ENCODE peak calls at places on chromosome 15, in six cellular contexts. Y is tibial artery, K is PC-3, E is heart right ventricle, O is brain microvascular endothelial cell, P is IMR-90. F is an unnamed sample.

GRCh38 chr15:94154255-94154654 is 77.1 kb upstream of the MCTP2 start:
- DNase-seq in P (no peak), O (no peak), K (no peak), Y (no peak), E (no peak), F (no peak)

GRCh38 chr15:72236381-72237285 is 5.6 kb upstream of the PKM start:
- DNase-seq in O (no peak), Y (no peak), E (no peak), K (no peak), P (peak), F (no peak)

GRCh38 chr15:35054380-35054779 is 30.7 kb downstream of the NANOGP8 start:
- DNase-seq in O (no peak), E (no peak), Y (no peak), P (no peak), K (no peak), F (no peak)

GRCh38 chr15:85788796-85789495 is 5.8 kb downstream of the KLHL25 start:
- DNase-seq in O (no peak), E (no peak), K (peak), Y (no peak), P (no peak), F (no peak)

GRCh38 chr15:101011582-101011981 is 92.4 kb downstream of the LRRK1 start:
- DNase-seq in E (no peak), K (no peak), Y (no peak), P (no peak), O (no peak), F (no peak)

GRCh38 chr15:92425578-92426225 is 32.0 kb downstream of the ST8SIA2 start:
- DNase-seq in Y (no peak), K (no peak), P (no peak), E (no peak), O (no peak), F (no peak)

GRCh38 chr15:99143655-99144610 is 39.1 kb downstream of the SYNM start:
- DNase-seq in E (no peak), Y (peak), P (peak), O (no peak), K (no peak), F (no peak)

GRCh38 chr15:33226559-33227181 is 32.2 kb upstream of the FMN1 start:
- DNase-seq in E (peak), Y (peak), K (peak), O (peak), P (no peak), F (no peak)

GRCh38 chr15:73560501-73561117 is 72.6 kb downstream of the NPTN start:
- DNase-seq in O (peak), E (peak), Y (no peak), P (peak), K (peak), F (no peak)

GRCh38 chr15:76376816-76377215 is 40.2 kb downstream of the ISL2 start:
- DNase-seq in Y (no peak), K (no peak), P (peak), E (no peak), O (no peak), F (no peak)

GRCh38 chr15:57562220-57562769 is 29.4 kb upstream of the MYZAP start:
- DNase-seq in P (no peak), K (no peak), Y (no peak), E (peak), O (no peak), F (no peak)

GRCh38 chr15:75861750-75862402 is 18.6 kb downstream of the UBE2Q2 start:
- DNase-seq in E (no peak), Y (no peak), K (peak), P (peak), O (peak), F (no peak)

GRCh38 chr15:71760852-71761251 is 49.5 kb upstream of the NR2E3 start:
- DNase-seq in K (no peak), P (no peak), E (no peak), Y (no peak), O (no peak), F (no peak)

GRCh38 chr15:58758141-58758540 is 8.6 kb upstream of the ADAM10 start:
- DNase-seq in Y (no peak), E (no peak), K (no peak), O (no peak), P (peak), F (no peak)

GRCh38 chr15:74025436-74025835 is 30.9 kb downstream of the PML start:
- DNase-seq in P (peak), Y (no peak), K (no peak), E (no peak), O (peak), F (no peak)

GRCh38 chr15:58213587-58214360 is 75.6 kb downstream of the AQP9 start:
- DNase-seq in K (no peak), Y (no peak), P (peak), E (no peak), O (no peak), F (no peak)

GRCh38 chr15:85570331-85570730 is 189.9 kb downstream of the AKAP13 start:
- DNase-seq in Y (no peak), K (no peak), O (no peak), P (no peak), E (no peak), F (no peak)

GRCh38 chr15:87129916-87130315 is 1050.2 kb downstream of the AGBL1 start:
- DNase-seq in E (no peak), Y (no peak), K (peak), O (no peak), P (no peak), F (no peak)

GRCh38 chr15:99123706-99124451 is 19.0 kb downstream of the SYNM start:
- DNase-seq in O (peak), E (peak), P (peak), K (peak), Y (peak), F (no peak)

GRCh38 chr15:78933187-78934062 is 11.4 kb downstream of the CTSH start:
- DNase-seq in K (no peak), E (no peak), P (no peak), Y (no peak), O (no peak), F (no peak)

GRCh38 chr15:80174017-80174746 is 21.4 kb downstream of the FAH start:
- DNase-seq in Y (peak), K (peak), O (peak), P (peak), E (peak), F (no peak)

GRCh38 chr15:52100807-52101206 is 11.8 kb downstream of the BCL2L10 start:
- DNase-seq in E (peak), P (peak), O (peak), Y (peak), K (peak), F (no peak)

GRCh38 chr15:31365655-31366127 is 39.1 kb downstream of the KLF13 start:
- DNase-seq in P (peak), E (peak), K (no peak), O (peak), Y (peak), F (peak)

DNA sequence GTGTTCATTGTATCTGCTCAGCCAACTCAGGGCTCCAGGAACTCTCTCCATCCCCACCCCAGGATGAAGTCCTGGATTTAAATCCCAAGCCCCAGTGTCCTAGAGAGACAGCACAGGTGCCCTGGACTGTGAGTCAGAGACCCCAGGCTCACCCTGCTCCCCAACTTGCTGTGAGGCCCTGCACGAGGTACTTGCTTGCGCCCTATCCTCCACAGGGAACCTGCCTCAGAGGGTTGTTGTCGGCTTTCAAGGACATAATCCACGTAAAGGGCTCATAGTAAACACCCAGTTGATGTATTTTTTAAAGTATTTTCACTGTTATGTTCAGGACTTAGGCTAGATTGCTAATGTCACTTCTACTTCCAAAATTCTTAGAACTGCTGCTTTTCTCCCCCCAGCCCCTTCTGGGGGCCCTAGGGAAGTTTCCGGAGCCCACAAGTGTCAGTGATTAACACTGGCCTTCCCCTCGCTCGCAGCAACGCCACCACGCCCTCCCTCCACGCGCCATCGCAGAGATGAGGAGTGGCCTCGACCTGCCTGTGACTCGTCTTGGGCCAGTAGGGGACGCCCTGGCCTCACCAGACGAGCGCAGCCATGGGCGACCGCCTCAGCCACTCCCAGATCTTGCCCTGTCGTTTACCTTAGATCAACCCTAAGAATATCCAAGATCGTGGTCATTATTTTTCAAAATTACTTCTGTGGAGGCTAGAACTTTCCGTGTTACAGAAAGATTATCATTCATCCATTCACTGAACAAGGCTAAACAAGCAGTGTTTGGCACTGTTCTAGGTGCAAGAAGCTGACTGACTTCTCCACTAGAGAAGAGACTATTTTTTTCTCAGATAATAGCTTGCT is 6.0 kb upstream of the SRP14 start:
- DNase-seq in Y (peak), E (peak), O (peak), K (peak), P (peak), F (peak)
- H3K4me3 ChIP-seq in Y (no peak), E (no peak), O (peak), K (peak), P (no peak), F (no peak)

DNA sequence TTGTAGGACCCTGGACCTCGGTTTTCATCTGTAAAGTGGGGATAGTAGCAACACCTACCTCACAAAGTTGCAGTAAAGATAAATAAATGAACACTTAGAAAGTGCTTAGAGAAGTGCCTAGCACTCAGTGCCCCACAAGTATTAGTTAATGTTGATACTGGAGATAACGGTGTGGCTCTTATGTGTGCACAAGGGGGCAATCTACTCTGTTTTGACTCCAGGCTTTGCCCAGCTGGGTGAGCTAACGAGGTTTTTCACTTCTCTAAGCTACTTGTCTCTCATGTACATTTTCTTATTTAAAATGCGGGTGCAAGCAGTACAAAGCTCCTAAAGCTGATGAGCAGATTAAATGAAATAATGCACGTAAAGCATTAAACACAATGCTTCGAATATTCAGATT is 193.5 kb upstream of the ICE2 start:
- DNase-seq in Y (no peak), E (no peak), O (no peak), K (no peak), P (no peak), F (no peak)
- TF ChIP-seq CTCF in Y (no peak), E (no peak), O (peak), K (no peak), P (no peak), F (no peak)

DNA sequence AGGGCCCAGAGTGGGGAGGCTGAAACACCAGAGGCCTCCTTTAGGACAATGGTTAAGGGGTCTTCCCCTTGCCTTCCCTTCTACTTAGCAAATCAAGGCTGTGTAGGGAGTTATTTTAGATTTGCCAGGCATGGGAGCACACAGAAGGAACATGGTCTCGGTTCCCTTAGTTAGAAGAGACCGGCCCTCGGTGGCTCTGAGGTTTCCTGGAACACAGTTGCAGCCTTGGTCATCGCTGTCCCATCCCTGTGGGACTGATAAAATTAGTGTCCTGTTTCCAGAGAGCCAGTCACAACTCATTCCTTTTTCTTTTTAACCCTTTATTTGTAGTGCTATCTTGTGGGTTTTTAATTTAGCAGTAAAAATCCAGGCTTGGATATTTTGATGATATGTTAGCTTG is 81.4 kb downstream of the CRTC3 start:
- DNase-seq in E (peak), Y (no peak), K (no peak), O (no peak), P (no peak), F (no peak)
- H3K27ac ChIP-seq in E (peak), Y (peak), K (no peak), O (no peak), P (peak), F (no peak)

GRCh38 chr15:89332446-89332845 is 2.2 kb downstream of the POLG start:
- DNase-seq in O (peak), K (peak), E (no peak), Y (no peak), P (peak), F (no peak)
- H3K4me3 ChIP-seq in O (peak), K (peak), E (no peak), Y (no peak), P (no peak), F (no peak)

GRCh38 chr15:50149090-50149489 is 30.1 kb upstream of the ATP8B4 start:
- DNase-seq in E (no peak), P (no peak), Y (no peak), K (peak), O (no peak), F (no peak)

GRCh38 chr15:50150349-50150748 is 31.3 kb upstream of the ATP8B4 start:
- DNase-seq in E (no peak), O (no peak), P (no peak), Y (no peak), K (no peak), F (no peak)

GRCh38 chr15:50146661-50147060 is 27.6 kb upstream of the ATP8B4 start:
- DNase-seq in Y (no peak), E (no peak), O (no peak), P (no peak), K (no peak), F (no peak)

GRCh38 chr15:50150851-50151250 is 31.1 kb upstream of the SLC27A2 start:
- DNase-seq in E (no peak), K (no peak), O (no peak), P (no peak), Y (no peak), F (no peak)

GRCh38 chr15:50148362-50148963 is 29.4 kb upstream of the ATP8B4 start:
- DNase-seq in O (peak), Y (no peak), K (peak), E (no peak), P (peak), F (no peak)
- TF ChIP-seq CTCF in O (peak), Y (no peak), K (peak), E (no peak), P (peak), F (no peak)

DNA sequence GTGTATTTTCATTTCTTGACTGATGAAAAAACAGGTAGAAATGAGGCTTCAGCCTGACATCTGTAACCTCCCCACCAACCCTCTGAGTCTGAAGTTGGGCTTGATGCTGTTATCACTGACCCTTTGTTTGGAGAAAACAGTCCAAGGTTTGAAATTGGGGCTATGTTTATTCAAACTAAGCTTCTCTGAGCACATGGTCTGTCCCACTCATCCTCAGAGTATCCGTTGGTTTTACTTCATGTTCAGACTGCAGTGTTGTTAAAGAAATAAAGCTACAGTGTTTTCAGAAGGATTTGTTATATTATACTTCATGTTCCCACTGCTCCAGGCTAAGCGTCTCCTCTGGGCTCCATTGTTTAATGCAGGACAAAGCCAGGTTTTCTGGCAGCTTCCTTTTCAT is 6.0 kb downstream of the MAPKBP1 start:
- DNase-seq in Y (no peak), O (no peak), P (peak), K (no peak), E (no peak), F (no peak)
- H3K27ac ChIP-seq in Y (no peak), O (no peak), P (peak), K (no peak), E (peak), F (no peak)

GRCh38 chr15:89017370-89018066 is 70.7 kb upstream of the ABHD2 start:
- DNase-seq in K (peak), P (peak), E (peak), O (peak), Y (peak), F (peak)
- H3K4me3 ChIP-seq in K (peak), P (peak), E (no peak), O (peak), Y (peak), F (peak)

F was measured in CD8-positive, alpha-beta T cell.